ENCODE peak calls at places on chromosomes 16 and 17, in five cellular contexts. Z is transverse colon, B is tibial nerve, F is spleen, C is ovary. J is an unnamed sample.

GRCh38 chr16:77169650-77170236 is 21.2 kb upstream of the MON1B start:
- DNase-seq in Z (peak; percentile 23), B (no peak), F (no peak), C (no peak), J (no peak)

GRCh38 chr17:41324180-41325075 is 8.9 kb upstream of the KRTAP17-1 start:
- DNase-seq in Z (peak; percentile 27), B (no peak), F (no peak), C (no peak), J (no peak)

GRCh38 chr17:34720760-34721159 is 141.4 kb downstream of the TMEM132E start:
- DNase-seq in Z (no peak), B (no peak), F (no peak), C (no peak), J (peak; percentile 33)

GRCh38 chr16:17432902-17433576 is 37.7 kb downstream of the XYLT1 start:
- DNase-seq in Z (no peak), B (no peak), F (no peak), C (no peak), J (no peak)

GRCh38 chr16:50668368-50669008 is 12.6 kb downstream of the SNX20 start:
- DNase-seq in Z (no peak), B (no peak), F (peak; percentile 58), C (no peak), J (no peak)

GRCh38 chr16:47928008-47928407 is 227.8 kb downstream of the ABCC12 start:
- DNase-seq in Z (no peak), B (no peak), F (no peak), C (no peak), J (no peak)

GRCh38 chr17:72719582-72720493 is 372.6 kb downstream of the SLC39A11 start:
- DNase-seq in Z (peak; percentile 24), B (no peak), F (peak; percentile 76), C (no peak), J (no peak)

GRCh38 chr17:17751996-17752821 is 71.0 kb downstream of the RAI1 start:
- DNase-seq in Z (peak; percentile 98), B (peak; percentile 95), F (peak; percentile 99), C (peak; percentile 96), J (peak; percentile 97)

GRCh38 chr17:47850692-47851573 is at the start of gene SP6:
- DNase-seq in Z (peak; percentile 91), B (no peak), F (peak; percentile 85), C (peak; percentile 74), J (peak; percentile 89)

GRCh38 chr16:26765087-26765486 is 301.6 kb upstream of the C16orf82 start:
- DNase-seq in Z (no peak), B (no peak), F (no peak), C (no peak), J (no peak)

GRCh38 chr17:82267575-82268379 is 5.7 kb downstream of the CSNK1D start:
- DNase-seq in Z (peak; percentile 92), B (peak; percentile 88), F (peak; percentile 86), C (peak; percentile 81), J (peak; percentile 99)

GRCh38 chr16:58563235-58563634 is 47.9 kb downstream of the SETD6 start:
- DNase-seq in Z (no peak), B (no peak), F (no peak), C (no peak), J (no peak)

GRCh38 chr17:42283241-42284019 is 4.9 kb upstream of the STAT5A start:
- DNase-seq in Z (no peak), B (no peak), F (no peak), C (no peak), J (peak; percentile 80)

GRCh38 chr16:79257958-79258490 is 342.5 kb downstream of the MAF start:
- DNase-seq in Z (no peak), B (no peak), F (no peak), C (no peak), J (peak; percentile 30)

GRCh38 chr17:34354637-34355036 is 1.6 kb upstream of the CCL13 start:
- DNase-seq in Z (no peak), B (no peak), F (no peak), C (no peak), J (no peak)

GRCh38 chr17:48907713-48908046 is 527 bp upstream of the UBE2Z start:
- DNase-seq in Z (no peak), B (no peak), F (no peak), C (no peak), J (no peak)

GRCh38 chr17:8223356-8224063 is 13.1 kb upstream of the AURKB start:
- DNase-seq in Z (peak; percentile 74), B (peak; percentile 40), F (peak; percentile 93), C (peak; percentile 71), J (peak; percentile 77)

GRCh38 chr17:45578516-45579455 is 88.3 kb upstream of the PLEKHM1 start:
- DNase-seq in Z (no peak), B (no peak), F (no peak), C (no peak), J (no peak)

GRCh38 chr17:81927653-81928496 is at the start of gene MAFG:
- DNase-seq in Z (peak; percentile 91), B (peak; percentile 88), F (peak; percentile 97), C (peak; percentile 91), J (peak; percentile 91)

GRCh38 chr17:10631048-10631700 is 25.9 kb downstream of the MYH3 start:
- DNase-seq in Z (peak; percentile 19), B (no peak), F (peak; percentile 74), C (no peak), J (no peak)

GRCh38 chr17:62090868-62091267 is 25.8 kb upstream of the MED13 start:
- DNase-seq in Z (no peak), B (no peak), F (no peak), C (no peak), J (no peak)

GRCh38 chr16:87803385-87803784 is 37.6 kb upstream of the KLHDC4 start:
- DNase-seq in Z (no peak), B (no peak), F (no peak), C (no peak), J (no peak)

GRCh38 chr17:67392111-67392510 is 15.0 kb downstream of the PITPNC1 start:
- DNase-seq in Z (no peak), B (no peak), F (no peak), C (no peak), J (no peak)

GRCh38 chr16:4426021-4426684 is 485 bp downstream of the DNAJA3 start:
- DNase-seq in Z (no peak), B (no peak), F (no peak), C (no peak), J (no peak)

GRCh38 chr17:3950584-3950983 is 13.7 kb downstream of the ATP2A3 start:
- DNase-seq in Z (no peak), B (no peak), F (no peak), C (no peak), J (no peak)

GRCh38 chr16:12305081-12305596 is 328.6 kb downstream of the SNX29 start:
- DNase-seq in Z (no peak), B (no peak), F (no peak), C (no peak), J (no peak)

GRCh38 chr17:7792611-7793010 is 41.4 kb upstream of the KDM6B start:
- DNase-seq in Z (no peak), B (no peak), F (peak; percentile 50), C (no peak), J (no peak)

GRCh38 chr16:81514041-81514559 is 69.5 kb downstream of the CMIP start:
- DNase-seq in Z (no peak), B (no peak), F (peak; percentile 82), C (no peak), J (no peak)

GRCh38 chr16:25905810-25906209 is 214.1 kb downstream of the HS3ST4 start:
- DNase-seq in Z (no peak), B (no peak), F (no peak), C (no peak), J (no peak)

GRCh38 chr16:31148281-31148728 is 1.6 kb downstream of the PRSS36 start:
- DNase-seq in Z (peak; percentile 88), B (no peak), F (no peak), C (no peak), J (no peak)

GRCh38 chr17:74118504-74118903 is 85.0 kb upstream of the RPL38 start:
- DNase-seq in Z (no peak), B (no peak), F (no peak), C (no peak), J (no peak)

DNA sequence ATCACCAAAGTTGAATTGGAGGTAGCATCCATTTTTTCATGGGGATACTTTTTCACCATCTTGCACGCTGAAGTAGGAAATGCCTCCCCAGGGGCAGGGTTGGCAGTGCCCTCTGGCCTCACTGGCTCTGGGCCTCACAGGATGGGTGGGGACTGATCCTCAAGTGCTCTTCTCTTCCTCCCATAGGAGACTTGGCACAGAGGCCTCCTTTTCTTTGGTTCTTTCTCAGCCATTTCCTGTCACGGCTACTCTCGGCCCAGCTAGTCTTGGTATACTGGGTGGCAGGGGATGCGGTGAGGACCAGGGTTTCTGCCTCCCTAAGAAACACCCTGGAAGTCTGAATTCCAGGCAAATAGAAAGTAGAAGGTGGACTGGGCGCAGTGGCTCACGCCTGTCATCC is 58.2 kb downstream of the PECAM1 start:
- DNase-seq in Z (no peak), B (no peak), F (peak; percentile 75), C (no peak), J (no peak)
- H3K4me1 ChIP-seq in Z (no peaks in the 10 kb centered on the region), B (no peaks in the 10 kb centered on the region), F (peaks cover 64% of the 10 kb centered on the region), C (peaks cover 23% of the 10 kb centered on the region), J (peaks cover 7% of the 10 kb centered on the region)

DNA sequence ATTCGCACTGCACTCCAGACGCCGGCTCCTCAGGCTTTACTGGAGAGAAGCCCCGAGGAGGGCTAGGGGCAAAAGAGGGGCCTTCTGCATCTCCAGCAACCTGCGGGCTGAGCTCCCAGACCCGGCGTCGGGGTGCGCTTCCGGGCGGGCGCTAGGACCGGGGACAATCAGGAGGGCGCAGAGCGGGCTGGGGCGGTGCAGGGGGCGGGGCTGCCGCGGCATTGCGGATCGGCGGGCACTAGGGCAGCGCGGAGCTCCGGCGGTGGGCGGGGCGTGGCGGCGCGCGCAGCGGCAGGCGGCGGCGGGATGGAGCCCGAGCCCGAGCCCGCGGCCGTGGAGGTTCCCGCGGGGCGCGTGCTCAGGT is at the start of gene TSEN54:
- DNase-seq in Z (peak; percentile 97), B (peak; percentile 90), F (peak; percentile 99), C (peak; percentile 91), J (peak; percentile 90)
- TF ChIP-seq POLR2A in Z (no peak), B (no peak), F (no peak), C (no peak), J (no peak)

GRCh38 chr17:78143214-78144145 is 2.7 kb upstream of the C17orf99 start:
- DNase-seq in Z (no peak), B (no peak), F (no peak), C (no peak), J (peak; percentile 15)
- H3K4me1 ChIP-seq in Z (peaks cover 22% of the 10 kb centered on the region), B (peaks cover 8% of the 10 kb centered on the region), F (peaks cover 84% of the 10 kb centered on the region), C (peaks cover 21% of the 10 kb centered on the region), J (peaks cover 22% of the 10 kb centered on the region)

GRCh38 chr16:67386861-67387455 is 6.3 kb downstream of the TPPP3 start:
- DNase-seq in Z (no peak), B (no peak), F (no peak), C (no peak), J (no peak)

GRCh38 chr16:67387479-67388079 is 5.7 kb downstream of the TPPP3 start:
- DNase-seq in Z (no peak), B (no peak), F (peak; percentile 17), C (no peak), J (no peak)

GRCh38 chr16:67389911-67390815 is 3.1 kb downstream of the TPPP3 start:
- DNase-seq in Z (no peak), B (no peak), F (peak; percentile 68), C (no peak), J (peak; percentile 34)

GRCh38 chr16:67388591-67388990 is 4.7 kb downstream of the TPPP3 start:
- DNase-seq in Z (no peak), B (no peak), F (peak; percentile 16), C (no peak), J (no peak)

DNA sequence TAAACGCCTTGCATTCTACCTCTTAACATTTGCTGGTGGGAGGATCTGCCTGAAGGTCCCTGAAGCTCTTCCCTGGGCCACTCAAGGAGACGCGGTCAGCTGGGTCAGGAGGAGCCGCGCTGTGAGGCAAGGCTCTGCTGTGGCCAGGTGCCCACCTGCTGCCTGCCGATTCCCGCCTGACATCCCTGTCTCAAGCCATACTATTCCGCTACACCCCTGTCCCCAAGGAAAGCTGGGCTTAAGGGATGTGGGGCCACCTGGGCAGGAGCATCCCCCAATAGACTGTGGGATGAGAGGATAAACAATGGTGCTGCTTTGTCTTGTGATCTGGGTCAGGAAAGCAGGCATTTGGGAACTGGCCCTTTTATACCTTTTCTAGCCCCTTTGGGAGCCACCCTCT is 5.1 kb downstream of the TPPP3 start:
- DNase-seq in Z (no peak), B (no peak), F (peak; percentile 58), C (no peak), J (no peak)
- TF ChIP-seq POLR2A in Z (no peak), B (no peak), F (no peak), C (no peak), J (no peak)